ENCODE peak calls at places on chromosomes 1 and 21, in nine cellular contexts. J, H, I, N, Z, C, T, U and L are unnamed samples.

GRCh38 chr1:208161656-208162375 is 82.4 kb downstream of the PLXNA2 start:
- DNase-seq in U (no peak), J (no peak), C (no peak), I (no peak), T (no peak), H (no peak), N (peak), Z (no peak), L (no peak)

GRCh38 chr1:108050911-108051624 is 86.1 kb upstream of the VAV3 start:
- DNase-seq in Z (no peak), U (no peak), C (no peak), I (no peak), H (no peak), N (no peak), J (no peak), T (no peak), L (no peak)

GRCh38 chr1:93681549-93682412 is at the start of gene BCAR3:
- DNase-seq in H (no peak), Z (no peak), T (peak), J (peak), C (peak), U (peak), I (no peak), N (peak), L (peak)

GRCh38 chr1:30384286-30385245 is 338.8 kb downstream of the MATN1 start:
- DNase-seq in N (no peak), H (no peak), J (no peak), C (no peak), I (no peak), Z (no peak), T (no peak), U (no peak), L (no peak)

GRCh38 chr1:76482272-76482671 is 385.0 kb upstream of the ST6GALNAC5 start:
- DNase-seq in I (no peak), N (no peak), H (no peak), U (no peak), J (no peak), C (no peak), T (no peak), Z (no peak), L (no peak)

GRCh38 chr21:16071761-16072160 is 342.0 kb downstream of the USP25 start:
- DNase-seq in Z (no peak), H (no peak), J (no peak), T (no peak), N (no peak), C (no peak), I (no peak), U (no peak), L (no peak)

GRCh38 chr1:179448429-179449149 is 82.8 kb downstream of the AXDND1 start:
- DNase-seq in Z (no peak), N (no peak), H (no peak), T (no peak), U (no peak), C (no peak), J (no peak), I (no peak), L (no peak)

GRCh38 chr1:93612510-93612909 is 69.1 kb downstream of the BCAR3 start:
- DNase-seq in T (no peak), J (no peak), I (no peak), H (no peak), N (no peak), U (no peak), Z (no peak), C (no peak), L (no peak)

GRCh38 chr1:175095069-175095468 is 27.4 kb downstream of the TNN start:
- DNase-seq in T (no peak), N (no peak), I (no peak), U (no peak), J (no peak), C (no peak), H (no peak), Z (no peak), L (no peak)

GRCh38 chr1:169712309-169712631 is 850 bp upstream of the SELL start:
- DNase-seq in C (no peak), J (no peak), H (no peak), U (no peak), N (no peak), T (no peak), I (no peak), Z (no peak), L (no peak)

GRCh38 chr1:169711469-169712308 is at the start of gene SELL:
- DNase-seq in Z (peak), C (peak), I (no peak), N (peak), U (peak), J (peak), T (peak), H (peak), L (peak)

GRCh38 chr1:169708633-169709032 is 2.8 kb downstream of the SELL start:
- DNase-seq in C (no peak), T (no peak), I (no peak), J (no peak), N (no peak), H (no peak), U (no peak), Z (no peak), L (no peak)

GRCh38 chr1:169704797-169705196 is 6.6 kb downstream of the SELL start:
- DNase-seq in H (no peak), Z (no peak), T (no peak), I (no peak), N (no peak), C (no peak), U (no peak), J (no peak), L (no peak)

DNA sequence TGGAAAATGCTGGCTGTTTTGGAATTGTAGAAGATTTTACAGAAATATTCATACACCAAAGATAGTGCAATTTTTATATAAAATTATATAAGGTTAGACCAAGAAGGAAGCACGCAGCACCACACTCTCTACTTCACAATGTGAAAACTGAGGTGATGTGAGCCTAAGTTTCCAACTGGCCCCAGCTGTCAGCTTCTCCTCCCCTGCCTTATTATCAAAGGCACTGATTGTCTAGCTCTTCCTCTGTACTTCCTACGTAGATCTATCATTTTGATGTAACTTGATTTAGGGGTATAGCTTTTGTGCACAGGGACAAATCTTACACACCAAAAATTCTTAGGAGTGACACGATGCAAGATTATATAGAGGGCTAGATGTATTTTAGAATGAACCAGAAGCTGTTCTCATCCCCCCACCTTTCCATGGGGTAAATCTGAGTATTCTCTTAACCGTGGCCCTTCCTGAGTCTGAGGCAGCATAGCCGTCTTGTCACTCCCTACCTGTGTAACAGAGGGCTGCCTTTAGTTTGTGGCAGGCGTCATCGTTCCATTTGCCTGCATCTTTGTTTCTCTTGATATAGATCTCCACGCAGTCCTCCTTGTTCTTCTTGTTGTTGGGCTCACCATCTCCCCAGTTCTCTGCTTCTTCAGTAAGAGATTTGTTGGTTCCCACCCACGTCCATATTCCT is 3.4 kb downstream of the SELL start:
- DNase-seq in N (no peak), C (no peak), U (no peak), H (no peak), I (no peak), Z (no peak), T (no peak), J (no peak), L (no peak)
- TF ChIP-seq CTCF in N (no peak), C (no peak), U (no peak), H (no peak), I (no peak), Z (no peak), T (no peak), J (no peak), L (no peak)

GRCh38 chr1:74731399-74732052 is 1.3 kb downstream of the CRYZ start:
- DNase-seq in C (no peak), H (no peak), U (peak), Z (no peak), I (no peak), T (no peak), J (peak), N (peak), L (peak)

GRCh38 chr1:74737360-74737759 is 4.4 kb downstream of the TYW3 start:
- DNase-seq in Z (no peak), T (no peak), I (no peak), C (no peak), U (no peak), H (no peak), N (no peak), J (no peak), L (no peak)

GRCh38 chr1:74729741-74730478 is 2.9 kb downstream of the CRYZ start:
- DNase-seq in I (no peak), H (peak), C (peak), T (no peak), J (peak), Z (no peak), N (peak), U (no peak), L (no peak)

GRCh38 chr1:74732960-74733615 is at the start of the genes CRYZ and TYW3:
- DNase-seq in J (peak), Z (peak), T (peak), I (peak), N (peak), H (peak), U (peak), C (peak), L (peak)

GRCh38 chr1:74733616-74734484 is 898 bp downstream of the TYW3 start:
- DNase-seq in U (peak), Z (no peak), J (peak), T (no peak), I (no peak), C (peak), N (peak), H (peak), L (peak)
- TF ChIP-seq CTCF in U (peak), Z (peak), J (peak), T (peak), I (peak), C (peak), N (peak), H (peak), L (peak)

GRCh38 chr1:247669225-247669624 is 10.3 kb downstream of the OR13G1 start:
- DNase-seq in J (no peak), C (no peak), I (no peak), U (no peak), Z (no peak), T (no peak), H (no peak), N (no peak), L (no peak)
- TF ChIP-seq CTCF in J (no peak), C (no peak), I (no peak), U (no peak), Z (no peak), T (no peak), H (no peak), N (no peak), L (no peak)

GRCh38 chr1:236064674-236065508 is at the start of gene NID1:
- DNase-seq in T (peak), N (peak), H (no peak), I (peak), U (peak), Z (peak), C (peak), J (peak), L (peak)
- TF ChIP-seq CTCF in T (peak), N (peak), H (peak), I (peak), U (peak), Z (no peak), C (no peak), J (peak), L (no peak)